ENCODE peak calls at places on chromosomes 11 and 22, in four cellular contexts. B, I, L and W are unnamed samples.

GRCh38 chr11:96228472-96228871 is 114.5 kb downstream of the MAML2 start:
- DNase-seq in L (peak; percentile 61), I (peak; percentile 96), B (no peak), W (no peak)

GRCh38 chr11:124762077-124762623 is at the start of gene ESAM:
- DNase-seq in I (no peak), L (peak; percentile 74), B (no peak), W (peak; percentile 64)

GRCh38 chr22:29609139-29609538 is 5.7 kb downstream of the NF2 start:
- DNase-seq in B (no peak), I (no peak), L (no peak), W (no peak)

GRCh38 chr11:105244157-105244820 is 104.7 kb upstream of the CARD18 start:
- DNase-seq in I (peak; percentile 98), L (no peak), B (no peak), W (no peak)

GRCh38 chr11:33893711-33894401 is 2.0 kb upstream of the LMO2 start:
- DNase-seq in I (no peak), L (no peak), B (peak; percentile 75), W (peak; percentile 60)

GRCh38 chr11:6248248-6248647 is 9.4 kb downstream of the CNGA4 start:
- DNase-seq in B (no peak), I (peak; percentile 25), L (no peak), W (no peak)

GRCh38 chr11:83816572-83817187 is 530.5 kb upstream of the CCDC90B start:
- DNase-seq in I (peak; percentile 42), B (no peak), L (no peak), W (no peak)

GRCh38 chr11:14578551-14578956 is 58.4 kb upstream of the PSMA1 start:
- DNase-seq in I (peak; percentile 54), L (no peak), B (peak; percentile 79), W (peak; percentile 44)

GRCh38 chr11:48095779-48096470 is 115.6 kb downstream of the PTPRJ start:
- DNase-seq in B (no peak), L (no peak), I (no peak), W (no peak)

GRCh38 chr11:120410622-120411380 is 74.6 kb downstream of the ARHGEF12 start:
- DNase-seq in B (no peak), I (no peak), L (no peak), W (no peak)

GRCh38 chr11:86761978-86762377 is 38.4 kb upstream of the PRSS23 start:
- DNase-seq in L (no peak), I (peak; percentile 72), B (no peak), W (no peak)

GRCh38 chr11:117766576-117766975 is 30.4 kb downstream of the DSCAML1 start:
- DNase-seq in I (no peak), B (no peak), L (no peak), W (no peak)

GRCh38 chr11:129190087-129190486 is 2.0 kb downstream of the ARHGAP32 start:
- DNase-seq in B (no peak), L (no peak), I (no peak), W (no peak)

GRCh38 chr11:80255021-80255420 is 814.2 kb upstream of the TENM4 start:
- DNase-seq in B (no peak), I (no peak), L (no peak), W (no peak)

GRCh38 chr11:128331317-128331716 is 256.0 kb downstream of the ETS1 start:
- DNase-seq in B (no peak), I (no peak), L (no peak), W (no peak)

GRCh38 chr11:118060081-118060661 is 16.7 kb upstream of the TMPRSS4 start:
- DNase-seq in I (no peak), B (no peak), L (no peak), W (no peak)

GRCh38 chr11:78365381-78365792 is 52.2 kb downstream of the GAB2 start:
- DNase-seq in L (no peak), B (no peak), I (no peak), W (no peak)

GRCh38 chr11:101864098-101864497 is 50.7 kb upstream of the CEP126 start:
- DNase-seq in B (no peak), L (no peak), I (no peak), W (no peak)

GRCh38 chr22:42645938-42646568 is 3.1 kb downstream of the CYB5R3 start:
- DNase-seq in I (no peak), B (no peak), L (no peak), W (no peak)

GRCh38 chr22:35452351-35452781 is 52.4 kb downstream of the MCM5 start:
- DNase-seq in B (no peak), I (no peak), L (no peak), W (no peak)

GRCh38 chr11:57792870-57793269 is 31.3 kb downstream of the CTNND1 start:
- DNase-seq in I (no peak), L (no peak), B (no peak), W (no peak)

GRCh38 chr11:106998126-106998525 is 20.1 kb downstream of the GUCY1A2 start:
- DNase-seq in B (no peak), L (no peak), I (peak; percentile 11), W (no peak)

GRCh38 chr11:95767498-95767897 is 22.1 kb downstream of the FAM76B start:
- DNase-seq in I (peak; percentile 79), B (no peak), L (no peak), W (no peak)

GRCh38 chr22:32267011-32267410 is 11.9 kb upstream of the SLC5A4 start:
- DNase-seq in L (no peak), I (no peak), B (no peak), W (no peak)

GRCh38 chr11:62753736-62754603 is at the start of gene ZBTB3:
- DNase-seq in I (peak; percentile 99), L (peak; percentile 95), B (peak; percentile 99), W (peak; percentile 95)

GRCh38 chr11:130244851-130245250 is 69.9 kb downstream of the ZBTB44 start:
- DNase-seq in L (no peak), I (no peak), B (no peak), W (no peak)

GRCh38 chr11:130243816-130244215 is 70.9 kb downstream of the ZBTB44 start:
- DNase-seq in L (no peak), I (no peak), B (no peak), W (no peak)

GRCh38 chr11:130246270-130246669 is 68.4 kb downstream of the ZBTB44 start:
- DNase-seq in L (no peak), B (no peak), I (no peak), W (no peak)

GRCh38 chr11:130237282-130238006 is 77.3 kb downstream of the ZBTB44 start:
- DNase-seq in B (no peak), I (peak; percentile 14), L (no peak), W (no peak)

GRCh38 chr11:130241697-130242096 is 73.0 kb downstream of the ZBTB44 start:
- DNase-seq in I (no peak), B (no peak), L (no peak), W (no peak)
- TF ChIP-seq CTCF in I (peak; percentile 4), B (no peak), L (no peak), W (no peak)

DNA sequence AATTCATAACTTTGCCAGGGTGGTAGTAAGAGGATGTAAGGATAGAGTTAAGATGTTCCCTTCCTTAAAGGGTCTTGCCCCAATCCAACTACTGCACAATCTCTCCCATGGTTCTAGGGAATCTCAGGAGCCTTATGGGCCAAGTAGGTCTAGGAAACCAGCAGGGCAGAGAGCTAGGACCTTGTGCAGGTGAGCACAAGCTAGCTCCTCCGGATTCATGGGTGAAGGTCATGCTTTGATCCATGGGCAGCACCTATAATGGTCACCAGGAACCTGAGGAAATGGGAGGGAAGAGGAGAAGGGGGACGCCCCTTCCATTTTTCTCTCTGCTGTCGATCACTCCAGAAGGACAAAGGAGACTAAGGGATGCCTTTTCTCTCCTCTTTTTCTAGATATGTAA is 16.8 kb downstream of the KCNJ11 start:
- DNase-seq in I (peak; percentile 53), B (no peak), L (no peak), W (no peak)
- H3K9me3 ChIP-seq in I (peaks cover 47% of the 10 kb centered on the region), B (peaks cover 74% of the 10 kb centered on the region), L (no peaks in the 10 kb centered on the region), W (peaks cover 49% of the 10 kb centered on the region)

DNA sequence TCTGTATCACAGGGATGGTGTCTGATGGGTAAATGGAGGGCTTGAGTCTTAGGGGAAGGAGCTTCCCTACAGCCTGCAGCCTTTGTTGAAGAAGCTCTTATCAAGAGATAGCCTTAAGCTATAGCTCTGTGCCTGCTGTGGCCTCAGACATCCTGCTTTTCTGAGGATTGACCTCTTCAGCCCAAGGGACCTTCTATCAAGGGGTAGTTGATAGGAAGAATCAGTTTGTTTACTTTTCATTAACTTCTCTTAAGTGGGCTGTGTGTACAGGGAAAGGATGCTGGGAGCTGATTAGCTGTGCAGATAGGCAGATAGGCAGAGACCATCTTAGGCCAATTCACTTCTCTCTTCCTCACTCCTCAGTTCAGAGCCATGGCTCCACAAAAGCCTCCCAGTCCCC is 151.8 kb upstream of the CADM1 start:
- DNase-seq in I (no peak), L (no peak), B (no peak), W (no peak)
- H3K27ac ChIP-seq in I (no peak overlapping the region), L (no peak overlapping the region), B (no peak overlapping the region), W (no peak overlapping the region)

GRCh38 chr22:46984751-46985506 is 222.5 kb downstream of the TBC1D22A start:
- DNase-seq in L (no peak), I (peak; percentile 69), B (no peak), W (no peak)
- TF ChIP-seq CTCF in L (no peak), I (no peak), B (no peak), W (no peak)

DNA sequence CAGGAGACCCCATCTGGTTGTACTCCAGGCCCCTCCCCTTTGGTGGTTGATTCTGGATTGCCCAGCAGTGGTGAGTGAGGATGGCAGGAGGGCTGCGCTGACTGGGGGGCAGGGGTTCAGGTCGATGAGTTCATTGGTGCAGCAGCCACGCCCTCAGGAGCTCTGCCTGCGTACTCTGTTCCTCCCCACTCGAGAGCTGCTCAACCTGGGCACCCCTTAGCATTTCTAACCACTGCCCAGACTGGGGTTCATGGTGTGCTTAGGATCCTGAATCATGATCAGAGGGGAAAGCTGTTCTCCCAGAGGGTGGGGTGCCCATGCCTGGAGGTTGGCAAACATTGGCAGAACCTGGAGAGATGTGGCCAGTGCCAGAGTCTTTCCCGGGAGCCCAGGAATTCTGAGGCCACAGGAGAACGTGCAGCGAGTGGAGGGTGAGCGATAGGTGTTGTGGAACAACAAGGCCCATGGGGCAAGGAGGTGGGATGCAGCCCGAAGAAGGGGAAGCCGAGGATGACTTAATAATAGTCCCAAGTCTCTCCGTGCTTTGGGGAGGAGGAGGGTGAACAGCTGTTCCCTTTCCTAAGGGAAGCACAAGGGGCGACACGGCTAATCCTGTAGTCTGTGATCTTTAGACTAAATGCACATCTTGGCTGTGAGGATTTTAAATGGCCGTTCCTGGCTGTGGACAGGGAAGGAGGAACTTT is 75.5 kb downstream of the SCN3B start:
- DNase-seq in I (no peak), B (no peak), L (no peak), W (no peak)
- H3K9me3 ChIP-seq in I (no peaks in the 10 kb centered on the region), B (no peaks in the 10 kb centered on the region), L (no peaks in the 10 kb centered on the region), W (no peaks in the 10 kb centered on the region)